ENCODE peak calls at places on chromosomes 2 and 18, in six cellular contexts. O, A, M, C, G and E are unnamed samples.

GRCh38 chr18:79634593-79634992 is 45.0 kb upstream of the CTDP1 start:
- DNase-seq in G (no peak), O (no peak), C (no peak), M (no peak), A (no peak), E (no peak)

GRCh38 chr18:34697891-34698290 is 12.2 kb upstream of the DTNA start:
- DNase-seq in M (no peak), A (no peak), G (no peak), O (no peak), C (no peak), E (no peak)

GRCh38 chr2:168160897-168161296 is 86.5 kb downstream of the STK39 start:
- DNase-seq in O (peak; percentile 70), A (no peak), C (no peak), M (no peak), G (no peak), E (no peak)

GRCh38 chr2:83068706-83069105 is 1390.4 kb downstream of the SUCLG1 start:
- DNase-seq in C (no peak), A (no peak), O (no peak), M (no peak), G (no peak), E (no peak)

GRCh38 chr2:208807756-208808155 is 401.2 kb downstream of the PTH2R start:
- DNase-seq in M (no peak), O (no peak), A (no peak), G (no peak), C (no peak), E (no peak)

GRCh38 chr2:188244383-188244782 is 47.3 kb upstream of the GULP1 start:
- DNase-seq in O (no peak), C (no peak), G (no peak), A (no peak), M (no peak), E (no peak)

GRCh38 chr2:162293122-162293781 is 25.2 kb downstream of the IFIH1 start:
- DNase-seq in A (no peak), O (no peak), M (no peak), C (no peak), G (no peak), E (no peak)

GRCh38 chr2:191386938-191387536 is 141.8 kb downstream of the MYO1B start:
- DNase-seq in C (no peak), A (no peak), M (no peak), O (no peak), G (no peak), E (no peak)

GRCh38 chr2:67457699-67458098 is 60.6 kb downstream of the ETAA1 start:
- DNase-seq in O (no peak), M (no peak), G (no peak), A (no peak), C (no peak), E (no peak)

GRCh38 chr2:142918624-142919023 is 41.2 kb downstream of the KYNU start:
- DNase-seq in C (no peak), A (no peak), O (no peak), G (no peak), M (no peak), E (no peak)